ENCODE peak calls at places on chromosomes 2 and 18, in five cellular contexts. A is lower lobe of right lung, K is uterus, V is psoas muscle, I is heart left ventricle. D is an unnamed sample. For H3K4me1, the result is how much of the 10 kb centered on the place peaks cover.

GRCh38 chr2:168703926-168704325 is 98.5 kb upstream of the NOSTRIN start:
- DNase-seq in A (no peak), K (no peak), V (no peak), I (no peak), D (no peak)

GRCh38 chr18:63409301-63409700 is 13.0 kb downstream of the VPS4B start:
- DNase-seq in A (no peak), K (no peak), V (no peak), I (no peak), D (no peak)

GRCh38 chr2:153519260-153519875 is 40.8 kb upstream of the RPRM start:
- DNase-seq in A (no peak), K (peak), V (peak), I (no peak), D (no peak)

GRCh38 chr2:48165066-48165753 is 258.9 kb upstream of the FBXO11 start:
- DNase-seq in A (no peak), K (no peak), V (no peak), I (no peak), D (no peak)

GRCh38 chr2:150591901-150592300 is 104.4 kb upstream of the RND3 start:
- DNase-seq in A (no peak), K (no peak), V (no peak), I (no peak), D (no peak)

GRCh38 chr2:113075600-113075999 is 7.8 kb downstream of the IL1F10 start:
- DNase-seq in A (no peak), K (no peak), V (no peak), I (no peak), D (no peak)

GRCh38 chr2:127277028-127277427 is 16.9 kb downstream of the ERCC3 start:
- DNase-seq in A (no peak), K (no peak), V (no peak), I (no peak), D (no peak)

GRCh38 chr2:134138115-134138514 is 115.8 kb upstream of the MGAT5 start:
- DNase-seq in A (no peak), K (no peak), V (no peak), I (no peak), D (no peak)

GRCh38 chr2:98463551-98463971 is 18.9 kb downstream of the INPP4A start:
- DNase-seq in A (no peak), K (no peak), V (no peak), I (no peak), D (no peak)

GRCh38 chr2:98463081-98463481 is 18.4 kb downstream of the INPP4A start:
- DNase-seq in A (no peak), K (no peak), V (no peak), I (no peak), D (no peak)

GRCh38 chr2:98460573-98461560 is 16.2 kb downstream of the INPP4A start:
- DNase-seq in A (no peak), K (no peak), V (no peak), I (no peak), D (no peak)

GRCh38 chr2:98459776-98460175 is 15.1 kb downstream of the INPP4A start:
- DNase-seq in A (no peak), K (no peak), V (no peak), I (no peak), D (no peak)

GRCh38 chr2:98461650-98462049 is 17.0 kb downstream of the INPP4A start:
- DNase-seq in A (no peak), K (peak), V (no peak), I (peak), D (peak)
- H3K4me3 ChIP-seq in A (no peak), K (no peak), V (no peak), I (no peak), D (no peak)

GRCh38 chr2:182542501-182543258 is 115.8 kb upstream of the PDE1A start:
- DNase-seq in A (no peak), K (no peak), V (no peak), I (no peak), D (no peak)

GRCh38 chr2:182545420-182546167 is 118.8 kb upstream of the PDE1A start:
- DNase-seq in A (no peak), K (no peak), V (no peak), I (no peak), D (no peak)

GRCh38 chr2:182541268-182541667 is 114.4 kb upstream of the PDE1A start:
- DNase-seq in A (no peak), K (no peak), V (no peak), I (no peak), D (no peak)

GRCh38 chr2:182540236-182540635 is 113.4 kb upstream of the PDE1A start:
- DNase-seq in A (no peak), K (no peak), V (no peak), I (no peak), D (no peak)

GRCh38 chr2:182543746-182544525 is 117.1 kb upstream of the PDE1A start:
- DNase-seq in A (no peak), K (no peak), V (no peak), I (no peak), D (no peak)
- H3K4me1 ChIP-seq in A (under half), K (under half), V (under half), I (under half), D (under half)

GRCh38 chr2:74513605-74514367 is 464 bp upstream of the TLX2 start:
- DNase-seq in A (no peak), K (no peak), V (no peak), I (no peak), D (no peak)

GRCh38 chr2:74514368-74515270 is at the start of gene TLX2:
- DNase-seq in A (no peak), K (no peak), V (no peak), I (no peak), D (no peak)

GRCh38 chr2:74516650-74517049 is 2.4 kb downstream of the TLX2 start:
- DNase-seq in A (no peak), K (no peak), V (no peak), I (no peak), D (no peak)

GRCh38 chr2:74515271-74516069 is 1.2 kb downstream of the TLX2 start:
- DNase-seq in A (no peak), K (no peak), V (no peak), I (no peak), D (no peak)

DNA sequence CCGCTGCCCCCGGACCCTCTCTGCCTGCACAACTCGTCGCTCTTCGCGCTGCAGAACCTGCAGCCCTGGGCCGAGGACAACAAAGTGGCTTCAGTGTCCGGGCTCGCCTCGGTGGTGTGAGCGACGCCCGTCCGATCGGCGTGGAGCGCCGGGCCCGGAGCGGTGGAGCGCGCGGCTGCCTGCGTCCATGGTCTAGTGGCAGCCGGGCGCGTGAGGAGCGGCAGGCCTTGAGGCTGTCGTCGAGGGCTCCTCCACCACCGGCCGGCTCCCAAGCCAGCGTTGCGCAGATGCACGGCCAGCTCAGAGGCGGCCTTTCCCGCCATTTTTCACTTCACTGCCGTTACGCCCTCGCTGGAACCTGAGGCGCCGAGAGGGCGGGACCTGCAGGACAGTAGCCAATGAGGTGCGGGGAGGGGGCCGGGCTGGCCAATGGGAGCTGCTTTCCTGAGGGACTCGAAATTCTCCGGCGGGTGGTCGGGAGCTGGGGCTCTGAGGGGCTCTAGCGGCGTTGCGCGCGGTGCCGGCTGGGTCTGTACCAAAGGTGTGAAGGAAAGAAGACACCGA is 1.9 kb downstream of the TLX2 start:
- DNase-seq in A (peak), K (no peak), V (peak), I (peak), D (peak)
- H3K4me3 ChIP-seq in A (peak), K (no peak), V (peak), I (peak), D (peak)

GRCh38 chr2:218282173-218282991 is 9.9 kb downstream of the TMBIM1 start:
- DNase-seq in A (peak), K (no peak), V (peak), I (no peak), D (no peak)
- H3K4me1 ChIP-seq in A (half or more), K (under half), V (half or more), I (half or more), D (half or more)

DNA sequence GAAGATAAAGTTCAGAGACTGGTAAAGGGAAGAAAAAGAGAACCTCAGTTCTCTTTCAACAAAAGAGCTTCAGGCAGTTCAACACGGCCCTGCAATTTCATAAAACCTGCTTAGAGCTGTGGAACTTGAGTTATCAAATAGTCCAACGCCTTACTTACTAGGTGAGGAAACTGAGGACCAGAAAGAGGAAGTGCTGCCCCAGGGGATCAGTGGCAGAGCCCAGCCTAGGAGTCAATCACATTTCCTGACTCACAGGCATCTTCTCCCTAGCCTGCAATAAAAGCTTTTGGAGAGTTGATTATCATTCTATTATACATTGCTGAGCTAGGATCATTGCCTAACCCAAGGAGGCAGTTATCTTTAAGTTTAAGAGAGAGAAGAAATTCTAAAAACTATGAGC is 77.4 kb downstream of the TXNL1 start:
- DNase-seq in A (no peak), K (no peak), V (no peak), I (no peak), D (no peak)
- H3K4me3 ChIP-seq in A (no peak), K (no peak), V (no peak), I (no peak), D (no peak)

D was measured in left ventricle myocardium inferior.